ENCODE peak calls at places on chromosomes 16 and 17, in six cellular contexts. C, B, V, D, J and H are unnamed samples.

GRCh38 chr16:79081292-79082066 is 519.1 kb downstream of the MAF start:
- DNase-seq in C (no peak), B (no peak), V (no peak), D (no peak), J (no peak), H (no peak)

GRCh38 chr17:21357696-21358095 is 18.5 kb upstream of the KCNJ12 start:
- DNase-seq in C (no peak), B (peak; percentile 32), V (no peak), D (no peak), J (no peak), H (no peak)

GRCh38 chr16:21167360-21167759 is 8.9 kb downstream of the LDAF1 start:
- DNase-seq in C (no peak), B (no peak), V (peak; percentile 94), D (peak; percentile 98), J (no peak), H (no peak)

GRCh38 chr16:66651965-66652364 is 44.6 kb downstream of the CMTM4 start:
- DNase-seq in C (no peak), B (no peak), V (no peak), D (no peak), J (no peak), H (no peak)

GRCh38 chr16:85613609-85614337 is 651 bp downstream of the GSE1 start:
- DNase-seq in C (peak; percentile 18), B (peak; percentile 89), V (no peak), D (peak; percentile 46), J (no peak), H (no peak)

GRCh38 chr16:1773703-1774455 is 945 bp upstream of the MRPS34 start:
- DNase-seq in C (no peak), B (no peak), V (no peak), D (peak; percentile 63), J (peak; percentile 38), H (no peak)

GRCh38 chr17:32142857-32143524 is 689 bp downstream of the RHOT1 start:
- DNase-seq in C (peak; percentile 16), B (peak; percentile 84), V (peak; percentile 71), D (peak; percentile 70), J (peak; percentile 56), H (no peak)

GRCh38 chr16:5622234-5622884 is 524.8 kb upstream of the EEF2KMT start:
- DNase-seq in C (no peak), B (no peak), V (no peak), D (no peak), J (no peak), H (no peak)

GRCh38 chr16:83365166-83365565 is 442.6 kb upstream of the HSBP1 start:
- DNase-seq in C (no peak), B (no peak), V (no peak), D (peak; percentile 86), J (no peak), H (no peak)

GRCh38 chr16:66476328-66477027 is 49.4 kb downstream of the BEAN1 start:
- DNase-seq in C (no peak), B (no peak), V (no peak), D (peak; percentile 12), J (peak; percentile 59), H (no peak)

GRCh38 chr17:80827646-80828643 is 163.7 kb upstream of the CHMP6 start:
- DNase-seq in C (no peak), B (peak; percentile 50), V (no peak), D (peak; percentile 54), J (no peak), H (no peak)

GRCh38 chr16:89446136-89446974 is 44.0 kb downstream of the ANKRD11 start:
- DNase-seq in C (no peak), B (no peak), V (no peak), D (no peak), J (peak; percentile 38), H (no peak)

GRCh38 chr17:38748329-38749221 is at the start of gene PCGF2:
- DNase-seq in C (no peak), B (peak; percentile 90), V (peak; percentile 87), D (peak; percentile 88), J (peak; percentile 25), H (no peak)

GRCh38 chr17:74607219-74607618 is 15.1 kb upstream of the CD300LD start:
- DNase-seq in C (no peak), B (no peak), V (no peak), D (no peak), J (no peak), H (no peak)

GRCh38 chr16:48201515-48202201 is 42.4 kb upstream of the LONP2 start:
- DNase-seq in C (no peak), B (no peak), V (no peak), D (no peak), J (no peak), H (no peak)

GRCh38 chr16:51321251-51321650 is 170.2 kb upstream of the SALL1 start:
- DNase-seq in C (no peak), B (no peak), V (no peak), D (peak; percentile 77), J (no peak), H (no peak)

GRCh38 chr17:55883112-55883511 is 132.3 kb downstream of the PCTP start:
- DNase-seq in C (no peak), B (no peak), V (no peak), D (peak; percentile 19), J (no peak), H (no peak)

GRCh38 chr17:18187226-18187625 is 3.6 kb downstream of the ALKBH5 start:
- DNase-seq in C (no peak), B (peak; percentile 0), V (no peak), D (peak; percentile 12), J (no peak), H (no peak)

GRCh38 chr16:11743308-11744074 is 834 bp upstream of the TXNDC11 start:
- DNase-seq in C (peak; percentile 11), B (no peak), V (peak; percentile 52), D (peak; percentile 41), J (peak; percentile 54), H (no peak)

GRCh38 chr17:43949777-43950176 is 4.0 kb downstream of the PYY start:
- DNase-seq in C (no peak), B (no peak), V (no peak), D (peak; percentile 48), J (no peak), H (no peak)

GRCh38 chr17:62805234-62805633 is 2.9 kb downstream of the MARCHF10 start:
- DNase-seq in C (no peak), B (no peak), V (no peak), D (no peak), J (no peak), H (no peak)